ENCODE peak calls at places on chromosomes 2 and 18, in five cellular contexts. A is adrenal gland, W is fibroblast of the aortic adventitia, Y is endothelial cell of umbilical vein, Z is gastrocnemius medialis. G is an unnamed sample.
A peak's percentile ranks its signal among the peaks of the same experiment; 100 is the strongest.

GRCh38 chr2:143878131-143878530 is 641.8 kb downstream of the ZEB2 start:
- DNase-seq in A (no peak), W (no peak), Y (no peak), Z (no peak), G (no peak)

GRCh38 chr2:143937563-143938346 is 582.2 kb downstream of the ZEB2 start:
- DNase-seq in A (peak; percentile 10), W (no peak), Y (peak; percentile 4), Z (no peak), G (no peak)

GRCh38 chr2:67985586-67985985 is 77.2 kb downstream of the C1D start:
- DNase-seq in A (no peak), W (peak; percentile 37), Y (no peak), Z (no peak), G (no peak)

GRCh38 chr18:77559274-77559910 is 309.7 kb downstream of the GALR1 start:
- DNase-seq in A (no peak), W (no peak), Y (no peak), Z (no peak), G (no peak)

GRCh38 chr18:814300-815084 is 2.5 kb upstream of the YES1 start:
- DNase-seq in A (no peak), W (no peak), Y (no peak), Z (no peak), G (no peak)

GRCh38 chr2:191209346-191209745 is 35.9 kb upstream of the MYO1B start:
- DNase-seq in A (no peak), W (peak; percentile 59), Y (no peak), Z (no peak), G (no peak)

GRCh38 chr2:203122317-203122998 is 107.8 kb downstream of the NBEAL1 start:
- DNase-seq in A (no peak), W (peak; percentile 7), Y (peak; percentile 12), Z (no peak), G (no peak)

GRCh38 chr2:126657636-126658315 is 1.8 kb downstream of the GYPC start:
- DNase-seq in A (peak; percentile 96), W (peak; percentile 99), Y (peak; percentile 73), Z (peak; percentile 87), G (peak; percentile 97)

GRCh38 chr2:190545082-190545481 is 10.6 kb upstream of the NEMP2 start:
- DNase-seq in A (no peak), W (no peak), Y (no peak), Z (no peak), G (no peak)

GRCh38 chr2:156430978-156431358 is 5.2 kb upstream of the GPD2 start:
- DNase-seq in A (no peak), W (peak; percentile 62), Y (peak; percentile 65), Z (no peak), G (no peak)

GRCh38 chr2:127157651-127158460 is 50.9 kb upstream of the BIN1 start:
- DNase-seq in A (no peak), W (peak; percentile 7), Y (no peak), Z (no peak), G (no peak)

GRCh38 chr2:74414475-74414874 is 6.9 kb downstream of the C2orf81 start:
- DNase-seq in A (no peak), W (no peak), Y (no peak), Z (no peak), G (no peak)

GRCh38 chr2:163612332-163612731 is 123.5 kb downstream of the FIGN start:
- DNase-seq in A (no peak), W (no peak), Y (no peak), Z (no peak), G (no peak)

GRCh38 chr2:222919841-222920609 is 59.2 kb downstream of the ACSL3 start:
- DNase-seq in A (peak; percentile 24), W (peak; percentile 85), Y (peak; percentile 69), Z (peak; percentile 6), G (peak; percentile 65)

GRCh38 chr18:30491815-30492551 is 550.6 kb downstream of the DSC3 start:
- DNase-seq in A (no peak), W (no peak), Y (no peak), Z (no peak), G (no peak)

GRCh38 chr2:121266543-121267106 is 18.4 kb downstream of the TFCP2L1 start:
- DNase-seq in A (no peak), W (no peak), Y (no peak), Z (no peak), G (no peak)

GRCh38 chr2:220068877-220069276 is 441.4 kb downstream of the SLC4A3 start:
- DNase-seq in A (no peak), W (peak; percentile 44), Y (no peak), Z (no peak), G (no peak)

GRCh38 chr2:200585730-200586643 is at the start of gene AOX1:
- DNase-seq in A (peak; percentile 93), W (peak; percentile 61), Y (peak; percentile 53), Z (peak; percentile 67), G (peak; percentile 35)

GRCh38 chr2:23588788-23589187 is 203.8 kb downstream of the KLHL29 start:
- DNase-seq in A (no peak), W (no peak), Y (no peak), Z (no peak), G (no peak)

GRCh38 chr18:55665506-55665905 is 77.5 kb upstream of the TCF4 start:
- DNase-seq in A (no peak), W (no peak), Y (no peak), Z (no peak), G (no peak)

GRCh38 chr2:238160206-238161129 is 1.7 kb downstream of the ERFE start:
- DNase-seq in A (no peak), W (no peak), Y (no peak), Z (no peak), G (no peak)

GRCh38 chr2:26519396-26519991 is 41.6 kb upstream of the OTOF start:
- DNase-seq in A (no peak), W (no peak), Y (no peak), Z (no peak), G (no peak)

GRCh38 chr2:161814008-161814660 is 189.9 kb downstream of the SLC4A10 start:
- DNase-seq in A (no peak), W (no peak), Y (no peak), Z (no peak), G (no peak)

GRCh38 chr2:67322361-67323001 is 74.7 kb upstream of the ETAA1 start:
- DNase-seq in A (peak; percentile 80), W (peak; percentile 77), Y (peak; percentile 28), Z (no peak), G (peak; percentile 45)

GRCh38 chr18:8858888-8859511 is 153.6 kb downstream of the MTCL1 start:
- DNase-seq in A (no peak), W (peak; percentile 99), Y (no peak), Z (no peak), G (peak; percentile 78)

GRCh38 chr2:23574919-23575654 is 190.1 kb downstream of the KLHL29 start:
- DNase-seq in A (peak; percentile 65), W (no peak), Y (no peak), Z (no peak), G (no peak)

GRCh38 chr2:39718483-39718882 is 52.8 kb downstream of the TMEM178A start:
- DNase-seq in A (no peak), W (peak; percentile 57), Y (no peak), Z (no peak), G (no peak)

GRCh38 chr2:69253893-69254292 is 133.1 kb downstream of the GFPT1 start:
- DNase-seq in A (peak; percentile 93), W (peak; percentile 100), Y (peak; percentile 97), Z (peak; percentile 15), G (peak; percentile 39)

GRCh38 chr2:11746376-11746806 is at the start of gene LPIN1:
- DNase-seq in A (peak; percentile 92), W (peak; percentile 79), Y (peak; percentile 71), Z (peak; percentile 85), G (no peak)

GRCh38 chr2:156333951-156334495 is 1.5 kb upstream of the NR4A2 start:
- DNase-seq in A (peak; percentile 70), W (no peak), Y (peak; percentile 75), Z (peak; percentile 28), G (no peak)

GRCh38 chr18:68262697-68263293 is 452.1 kb downstream of the TMX3 start:
- DNase-seq in A (no peak), W (peak; percentile 70), Y (peak; percentile 27), Z (no peak), G (no peak)

GRCh38 chr2:183927367-183928355 is 670.7 kb upstream of the ZNF804A start:
- DNase-seq in A (no peak), W (peak; percentile 6), Y (no peak), Z (no peak), G (no peak)

GRCh38 chr2:109438773-109439191 is 175.0 kb downstream of the SEPTIN10 start:
- DNase-seq in A (peak; percentile 89), W (peak; percentile 83), Y (no peak), Z (peak; percentile 80), G (no peak)

GRCh38 chr2:110101911-110102774 is 13.5 kb downstream of the MALL start:
- DNase-seq in A (no peak), W (no peak), Y (peak; percentile 32), Z (no peak), G (no peak)

GRCh38 chr2:197174539-197175094 is 136.0 kb downstream of the ANKRD44 start:
- DNase-seq in A (peak; percentile 73), W (peak; percentile 60), Y (no peak), Z (no peak), G (no peak)

GRCh38 chr2:232633413-232634318 is at the start of gene EFHD1:
- DNase-seq in A (peak; percentile 53), W (peak; percentile 13), Y (peak; percentile 65), Z (peak; percentile 69), G (no peak)

GRCh38 chr2:85754313-85755095 is 713 bp downstream of the ATOH8 start:
- DNase-seq in A (no peak), W (peak; percentile 56), Y (no peak), Z (no peak), G (no peak)
- H3K4me3 ChIP-seq in A (no peak overlapping the region), W (peak overlapping the region; percentile 95), Y (peak overlapping the region; percentile 67), Z (peak overlapping the region; percentile 97), G (peak overlapping the region; percentile 53)

GRCh38 chr2:159680692-159681091 is 31.6 kb upstream of the MARCHF7 start:
- DNase-seq in A (no peak), W (no peak), Y (no peak), Z (no peak), G (no peak)

DNA sequence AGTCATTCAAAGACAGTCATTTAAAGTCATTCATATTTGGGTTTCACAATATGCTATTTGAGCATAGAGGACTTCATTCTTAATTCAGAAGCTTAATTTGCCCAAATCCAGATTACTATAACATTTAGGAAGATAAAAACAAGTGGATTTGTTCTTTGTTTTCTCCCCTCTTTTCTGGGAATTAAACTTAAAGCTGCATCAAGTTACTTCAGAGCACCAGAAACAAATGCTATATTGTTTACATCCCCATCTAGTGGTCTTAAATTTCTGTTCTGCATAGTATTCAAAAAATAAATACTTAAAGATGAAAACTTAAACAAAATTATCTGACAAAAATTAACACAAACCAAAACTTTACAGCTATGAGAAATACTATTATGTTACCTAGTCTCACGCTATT is 34.7 kb upstream of the MARCHF7 start:
- DNase-seq in A (no peak), W (peak; percentile 53), Y (peak; percentile 55), Z (no peak), G (no peak)
- TF ChIP-seq CTCF in A (peak; percentile 39), W (peak; percentile 44), Y (no peak), Z (peak; percentile 27), G (peak; percentile 7)

GRCh38 chr18:65735166-65735565 is 15.6 kb upstream of the CDH7 start:
- DNase-seq in A (no peak), W (no peak), Y (no peak), Z (no peak), G (no peak)
- H3K4me3 ChIP-seq in A (no peak overlapping the region), W (no peak overlapping the region), Y (no peak overlapping the region), Z (no peak overlapping the region), G (no peak overlapping the region)

GRCh38 chr18:45399146-45399545 is 216.1 kb upstream of the SLC14A2 start:
- DNase-seq in A (no peak), W (no peak), Y (no peak), Z (no peak), G (no peak)
- TF ChIP-seq CTCF in A (no peak), W (no peak), Y (no peak), Z (no peak), G (no peak)